ENCODE peak calls at places on chromosomes 13 and 19, in four cellular contexts. A, V, K and Y are unnamed samples. For H3K27me3, the result is how much of the 10 kb centered on the place peaks cover.

GRCh38 chr19:30028992-30029343 is 86.9 kb downstream of the URI1 start:
- DNase-seq in A (no peak), V (no peak), K (no peak), Y (no peak)

GRCh38 chr13:19587635-19588300 is 26.4 kb upstream of the TPTE2 start:
- DNase-seq in A (no peak), V (peak), K (peak), Y (peak)

GRCh38 chr13:111533900-111534645 is 213.6 kb downstream of the TEX29 start:
- DNase-seq in A (no peak), V (no peak), K (no peak), Y (no peak)

GRCh38 chr19:19663292-19664120 is at the start of gene ATP13A1:
- DNase-seq in A (peak), V (peak), K (peak), Y (peak)

GRCh38 chr13:66443926-66444325 is 786.2 kb downstream of the PCDH9 start:
- DNase-seq in A (no peak), V (no peak), K (no peak), Y (no peak)

GRCh38 chr19:934865-935422 is 9.1 kb downstream of the ARID3A start:
- DNase-seq in A (peak), V (peak), K (peak), Y (peak)

GRCh38 chr13:112943309-112944125 is 25.5 kb upstream of the MCF2L start:
- DNase-seq in A (no peak), V (peak), K (peak), Y (peak)

GRCh38 chr19:16587031-16588023 is 15.1 kb upstream of the SLC35E1 start:
- DNase-seq in A (no peak), V (peak), K (no peak), Y (peak)

GRCh38 chr13:43835701-43836100 is 43.8 kb downstream of the CCDC122 start:
- DNase-seq in A (no peak), V (peak), K (no peak), Y (peak)

GRCh38 chr19:43501661-43502418 is 2.7 kb downstream of the PHLDB3 start:
- DNase-seq in A (no peak), V (no peak), K (no peak), Y (no peak)

GRCh38 chr13:41061914-41062837 is 867 bp downstream of the WBP4 start:
- DNase-seq in A (no peak), V (peak), K (no peak), Y (peak)

GRCh38 chr13:51045450-51045849 is 65.6 kb downstream of the C13orf42 start:
- DNase-seq in A (no peak), V (no peak), K (no peak), Y (no peak)

GRCh38 chr13:36533806-36534205 is 101.5 kb downstream of the CCNA1 start:
- DNase-seq in A (no peak), V (no peak), K (no peak), Y (peak)

GRCh38 chr13:45396548-45397095 is 21.6 kb downstream of the SLC25A30 start:
- DNase-seq in A (no peak), V (no peak), K (no peak), Y (no peak)

GRCh38 chr19:32097620-32098019 is 247.8 kb upstream of the ZNF507 start:
- DNase-seq in A (no peak), V (no peak), K (no peak), Y (peak)

GRCh38 chr13:78520425-78520824 is 82.9 kb downstream of the POU4F1 start:
- DNase-seq in A (no peak), V (no peak), K (no peak), Y (no peak)

GRCh38 chr19:6800991-6801396 is 28.5 kb downstream of the VAV1 start:
- DNase-seq in A (no peak), V (peak), K (no peak), Y (peak)

GRCh38 chr13:108755084-108755483 is 125.7 kb downstream of the MYO16 start:
- DNase-seq in A (no peak), V (no peak), K (no peak), Y (no peak)

GRCh38 chr13:30744056-30744684 is 8.8 kb downstream of the ALOX5AP start:
- DNase-seq in A (peak), V (peak), K (no peak), Y (peak)

GRCh38 chr19:873084-874019 is 13.9 kb downstream of the CFD start:
- DNase-seq in A (no peak), V (peak), K (no peak), Y (peak)

GRCh38 chr13:100088648-100089601 is at the start of gene PCCA:
- DNase-seq in A (peak), V (peak), K (peak), Y (peak)

GRCh38 chr19:34253711-34254551 is 423 bp upstream of the GARRE1 start:
- DNase-seq in A (peak), V (peak), K (peak), Y (peak)

GRCh38 chr13:92830821-92831220 is 395.8 kb upstream of the GPC6 start:
- DNase-seq in A (no peak), V (no peak), K (no peak), Y (no peak)

GRCh38 chr13:23477096-23477495 is 43.6 kb upstream of the SACS start:
- DNase-seq in A (no peak), V (no peak), K (no peak), Y (peak)

GRCh38 chr13:78238911-78239310 is 320.3 kb upstream of the EDNRB start:
- DNase-seq in A (no peak), V (no peak), K (no peak), Y (peak)

GRCh38 chr13:76971215-76971614 is 20.7 kb upstream of the CLN5 start:
- DNase-seq in A (no peak), V (no peak), K (no peak), Y (no peak)

GRCh38 chr19:13337181-13337580 is 169.1 kb downstream of the CACNA1A start:
- DNase-seq in A (no peak), V (no peak), K (no peak), Y (no peak)

GRCh38 chr13:62193919-62194318 is 778.3 kb upstream of the PCDH20 start:
- DNase-seq in A (no peak), V (no peak), K (no peak), Y (no peak)

GRCh38 chr19:17220207-17220758 is 5.1 kb downstream of the USE1 start:
- DNase-seq in A (no peak), V (peak), K (no peak), Y (peak)

GRCh38 chr19:912181-913079 is 589 bp downstream of the R3HDM4 start:
- DNase-seq in A (peak), V (peak), K (no peak), Y (no peak)

GRCh38 chr19:3163230-3163886 is 15.2 kb upstream of the S1PR4 start:
- DNase-seq in A (no peak), V (peak), K (peak), Y (peak)

GRCh38 chr19:10836478-10837325 is 690 bp upstream of the TMED1 start:
- DNase-seq in A (no peak), V (peak), K (peak), Y (peak)

GRCh38 chr13:75258159-75258782 is 223.7 kb downstream of the TBC1D4 start:
- DNase-seq in A (no peak), V (peak), K (no peak), Y (peak)

GRCh38 chr13:112172641-112173171 is 105.8 kb downstream of the SOX1 start:
- DNase-seq in A (no peak), V (no peak), K (no peak), Y (no peak)

GRCh38 chr13:39073983-39074382 is 35.7 kb downstream of the NHLRC3 start:
- DNase-seq in A (no peak), V (no peak), K (no peak), Y (no peak)

GRCh38 chr13:52162279-52163101 is 3.1 kb upstream of the NEK3 start:
- DNase-seq in A (no peak), V (peak), K (no peak), Y (peak)

GRCh38 chr19:45170146-45171106 is 7.6 kb downstream of the TRAPPC6A start:
- DNase-seq in A (no peak), V (no peak), K (no peak), Y (no peak)

GRCh38 chr13:43804461-43805070 is 17.8 kb upstream of the ENOX1 start:
- DNase-seq in A (no peak), V (peak), K (peak), Y (peak)

GRCh38 chr19:7382694-7383093 is 34.0 kb downstream of the ARHGEF18 start:
- DNase-seq in A (no peak), V (no peak), K (no peak), Y (no peak)

GRCh38 chr13:94583926-94584325 is 12.0 kb downstream of the TGDS start:
- DNase-seq in A (no peak), V (no peak), K (no peak), Y (peak)

GRCh38 chr13:26541678-26542553 is 15.6 kb upstream of the WASF3 start:
- DNase-seq in A (no peak), V (no peak), K (no peak), Y (no peak)
- H3K27me3 ChIP-seq in A (under half), V (under half), K (under half), Y (under half)

GRCh38 chr19:46924874-46925547 is 64.2 kb downstream of the ARHGAP35 start:
- DNase-seq in A (peak), V (peak), K (peak), Y (no peak)
- H3K27ac ChIP-seq in A (peak), V (peak), K (peak), Y (no peak)

GRCh38 chr13:28851422-28851821 is 31.3 kb downstream of the MTUS2 start:
- DNase-seq in A (no peak), V (no peak), K (no peak), Y (no peak)

GRCh38 chr13:28859069-28859468 is 38.9 kb downstream of the MTUS2 start:
- DNase-seq in A (no peak), V (no peak), K (no peak), Y (no peak)

GRCh38 chr13:28856284-28856683 is 36.1 kb downstream of the MTUS2 start:
- DNase-seq in A (no peak), V (no peak), K (no peak), Y (no peak)

GRCh38 chr13:28850226-28850625 is 30.1 kb downstream of the MTUS2 start:
- DNase-seq in A (no peak), V (no peak), K (no peak), Y (no peak)

DNA sequence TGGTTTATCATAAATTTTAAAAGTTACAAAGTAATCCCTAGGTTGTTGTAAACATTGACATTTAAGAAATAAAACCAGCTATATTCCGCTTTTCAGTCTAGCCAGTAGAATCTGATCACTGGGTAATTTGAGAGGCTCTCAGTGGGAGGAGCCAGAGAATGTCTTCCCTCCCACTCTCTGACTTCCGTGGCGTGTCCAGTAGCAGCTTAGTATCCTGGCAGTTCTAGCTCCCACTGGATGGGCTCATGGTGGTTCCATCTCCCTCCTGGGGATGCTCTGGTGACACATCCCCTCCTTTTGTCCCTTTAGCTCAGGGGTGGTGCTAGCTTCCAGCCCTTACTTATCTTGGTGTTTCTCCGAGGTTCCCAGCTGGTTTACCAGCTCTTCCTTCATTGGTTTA is 34.5 kb downstream of the MTUS2 start:
- DNase-seq in A (no peak), V (no peak), K (no peak), Y (no peak)
- H3K27me3 ChIP-seq in A (under half), V (under half), K (under half), Y (under half)

GRCh38 chr13:103066079-103066880 is at the start of gene SLC10A2:
- DNase-seq in A (no peak), V (no peak), K (no peak), Y (no peak)
- H3K27ac ChIP-seq in A (no peak), V (no peak), K (no peak), Y (no peak)

GRCh38 chr19:35352177-35352447 is 4.4 kb downstream of the FFAR1 start:
- DNase-seq in A (no peak), V (no peak), K (no peak), Y (no peak)

GRCh38 chr19:35349614-35350521 is 2.2 kb downstream of the FFAR1 start:
- DNase-seq in A (no peak), V (no peak), K (no peak), Y (no peak)

GRCh38 chr19:35350591-35350990 is 2.9 kb downstream of the FFAR1 start:
- DNase-seq in A (no peak), V (no peak), K (no peak), Y (no peak)

GRCh38 chr19:35352448-35353304 is 5.0 kb downstream of the FFAR1 start:
- DNase-seq in A (no peak), V (peak), K (peak), Y (peak)

DNA sequence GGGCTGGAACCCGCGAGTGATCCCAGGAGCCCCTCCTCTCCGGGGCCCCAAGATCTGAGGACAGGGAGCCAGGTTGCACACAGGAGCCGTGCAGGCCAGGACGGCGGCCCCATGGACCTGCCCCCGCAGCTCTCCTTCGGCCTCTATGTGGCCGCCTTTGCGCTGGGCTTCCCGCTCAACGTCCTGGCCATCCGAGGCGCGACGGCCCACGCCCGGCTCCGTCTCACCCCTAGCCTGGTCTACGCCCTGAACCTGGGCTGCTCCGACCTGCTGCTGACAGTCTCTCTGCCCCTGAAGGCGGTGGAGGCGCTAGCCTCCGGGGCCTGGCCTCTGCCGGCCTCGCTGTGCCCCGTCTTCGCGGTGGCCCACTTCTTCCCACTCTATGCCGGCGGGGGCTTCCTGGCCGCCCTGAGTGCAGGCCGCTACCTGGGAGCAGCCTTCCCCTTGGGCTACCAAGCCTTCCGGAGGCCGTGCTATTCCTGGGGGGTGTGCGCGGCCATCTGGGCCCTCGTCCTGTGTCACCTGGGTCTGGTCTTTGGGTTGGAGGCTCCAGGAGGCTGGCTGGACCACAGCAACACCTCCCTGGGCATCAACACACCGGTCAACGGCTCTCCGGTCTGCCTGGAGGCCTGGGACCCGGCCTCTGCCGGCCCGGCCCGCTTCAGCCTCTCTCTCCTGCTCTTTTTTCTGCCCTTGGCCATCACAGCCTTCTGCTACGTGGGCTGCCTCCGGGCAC is 3.9 kb downstream of the FFAR1 start:
- DNase-seq in A (no peak), V (no peak), K (no peak), Y (no peak)
- H3K27me3 ChIP-seq in A (under half), V (under half), K (under half), Y (under half)

GRCh38 chr13:73956795-73957408 is 177.3 kb downstream of the KLF12 start:
- DNase-seq in A (no peak), V (no peak), K (no peak), Y (no peak)
- H3K27ac ChIP-seq in A (no peak), V (no peak), K (no peak), Y (no peak)

GRCh38 chr19:18608805-18609716 is 2.5 kb upstream of the CRLF1 start:
- DNase-seq in A (no peak), V (no peak), K (no peak), Y (no peak)

GRCh38 chr19:18610556-18611326 is 1.9 kb upstream of the TMEM59L start:
- DNase-seq in A (no peak), V (no peak), K (no peak), Y (no peak)

GRCh38 chr19:18609717-18610051 is 3.0 kb upstream of the TMEM59L start:
- DNase-seq in A (no peak), V (no peak), K (no peak), Y (no peak)

GRCh38 chr19:18611327-18612050 is 1.2 kb upstream of the TMEM59L start:
- DNase-seq in A (no peak), V (no peak), K (no peak), Y (no peak)

DNA sequence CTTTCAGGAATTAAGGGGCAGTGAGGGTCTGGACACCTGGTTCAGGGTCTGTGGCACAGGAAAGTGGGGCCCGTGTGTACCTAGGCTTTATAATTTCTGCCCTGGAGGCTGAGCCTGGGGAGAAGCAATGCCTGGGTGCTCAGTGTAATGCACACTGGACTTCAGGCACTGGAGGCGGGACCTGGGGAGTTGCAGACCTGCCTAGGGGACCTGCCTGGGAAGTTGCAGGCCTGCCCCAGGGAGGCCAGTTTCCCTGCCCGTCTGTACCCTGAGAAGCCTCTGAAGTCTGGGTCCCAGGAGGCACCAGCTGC is 2.5 kb upstream of the TMEM59L start:
- DNase-seq in A (no peak), V (no peak), K (no peak), Y (no peak)
- H3K27me3 ChIP-seq in A (half or more), V (half or more), K (half or more), Y (half or more)